ENCODE peak calls at places on chromosomes 13 and 19, in eight cellular contexts. A, J, T, C, Y, O, N and V are unnamed samples.

GRCh38 chr13:76939215-76939614 is 9.1 kb upstream of the ACOD1 start:
- DNase-seq in A (no peak), J (no peak), T (no peak), C (no peak), Y (no peak), O (no peak), N (no peak), V (peak)

GRCh38 chr13:20526664-20527063 is 1.0 kb upstream of the CRYL1 start:
- DNase-seq in A (peak), J (no peak), T (no peak), C (no peak), Y (no peak), O (no peak), N (no peak), V (peak)

GRCh38 chr19:49403404-49404187 is 15.5 kb downstream of the KASH5 start:
- DNase-seq in A (no peak), J (no peak), T (no peak), C (no peak), Y (peak), O (peak), N (no peak), V (peak)

GRCh38 chr19:33699754-33700407 is 78.1 kb downstream of the CHST8 start:
- DNase-seq in A (no peak), J (no peak), T (no peak), C (no peak), Y (no peak), O (no peak), N (no peak), V (no peak)

GRCh38 chr19:4781851-4782250 is 9.7 kb upstream of the FEM1A start:
- DNase-seq in A (no peak), J (no peak), T (no peak), C (no peak), Y (no peak), O (no peak), N (no peak), V (no peak)

GRCh38 chr19:54420383-54421168 is 5.3 kb downstream of the TTYH1 start:
- DNase-seq in A (peak), J (peak), T (no peak), C (peak), Y (no peak), O (peak), N (no peak), V (no peak)

GRCh38 chr19:10551698-10552301 is 8.1 kb downstream of the ATG4D start:
- DNase-seq in A (no peak), J (peak), T (peak), C (no peak), Y (no peak), O (no peak), N (no peak), V (no peak)

GRCh38 chr13:42821437-42821836 is 40.1 kb downstream of the FAM216B start:
- DNase-seq in A (no peak), J (no peak), T (no peak), C (no peak), Y (no peak), O (no peak), N (no peak), V (peak)

GRCh38 chr13:48304132-48304876 is 753 bp downstream of the RB1 start:
- DNase-seq in A (peak), J (peak), T (no peak), C (peak), Y (peak), O (no peak), N (peak), V (peak)
- TF ChIP-seq RAD21 in A (no peak), J (no peak), T (no peak), C (no peak), Y (no peak), O (no peak), N (no peak), V (no peak)

GRCh38 chr19:2553510-2553909 is 77.6 kb downstream of the GADD45B start:
- DNase-seq in A (no peak), J (no peak), T (no peak), C (no peak), Y (no peak), O (no peak), N (no peak), V (no peak)

GRCh38 chr19:2557093-2557440 is 81.1 kb downstream of the GADD45B start:
- DNase-seq in A (no peak), J (no peak), T (no peak), C (no peak), Y (no peak), O (no peak), N (no peak), V (no peak)

GRCh38 chr19:2556221-2557092 is 80.5 kb downstream of the GADD45B start:
- DNase-seq in A (no peak), J (no peak), T (no peak), C (no peak), Y (no peak), O (no peak), N (no peak), V (no peak)

GRCh38 chr19:2554856-2555255 is 78.9 kb downstream of the GADD45B start:
- DNase-seq in A (peak), J (no peak), T (peak), C (no peak), Y (no peak), O (no peak), N (no peak), V (peak)

GRCh38 chr19:2555422-2556220 is 79.7 kb downstream of the GADD45B start:
- DNase-seq in A (peak), J (no peak), T (no peak), C (no peak), Y (no peak), O (no peak), N (no peak), V (no peak)
- TF ChIP-seq RAD21 in A (no peak), J (no peak), T (no peak), C (no peak), Y (no peak), O (no peak), N (no peak), V (no peak)

GRCh38 chr19:46133777-46134231 is 9.3 kb upstream of the IGFL3 start:
- DNase-seq in A (no peak), J (no peak), T (no peak), C (no peak), Y (no peak), O (no peak), N (no peak), V (no peak)
- TF ChIP-seq RAD21 in A (no peak), J (no peak), T (no peak), C (no peak), Y (no peak), O (no peak), N (no peak), V (no peak)

GRCh38 chr13:73025212-73026012 is 33.4 kb upstream of the KLF5 start:
- DNase-seq in A (no peak), J (no peak), T (no peak), C (no peak), Y (no peak), O (no peak), N (no peak), V (peak)
- TF ChIP-seq RAD21 in A (no peak), J (no peak), T (no peak), C (no peak), Y (no peak), O (no peak), N (no peak), V (no peak)

GRCh38 chr13:31167490-31167889 is 5.8 kb upstream of the HSPH1 start:
- DNase-seq in A (peak), J (peak), T (no peak), C (no peak), Y (no peak), O (no peak), N (peak), V (peak)
- TF ChIP-seq RAD21 in A (no peak), J (no peak), T (no peak), C (no peak), Y (no peak), O (no peak), N (no peak), V (no peak)

DNA sequence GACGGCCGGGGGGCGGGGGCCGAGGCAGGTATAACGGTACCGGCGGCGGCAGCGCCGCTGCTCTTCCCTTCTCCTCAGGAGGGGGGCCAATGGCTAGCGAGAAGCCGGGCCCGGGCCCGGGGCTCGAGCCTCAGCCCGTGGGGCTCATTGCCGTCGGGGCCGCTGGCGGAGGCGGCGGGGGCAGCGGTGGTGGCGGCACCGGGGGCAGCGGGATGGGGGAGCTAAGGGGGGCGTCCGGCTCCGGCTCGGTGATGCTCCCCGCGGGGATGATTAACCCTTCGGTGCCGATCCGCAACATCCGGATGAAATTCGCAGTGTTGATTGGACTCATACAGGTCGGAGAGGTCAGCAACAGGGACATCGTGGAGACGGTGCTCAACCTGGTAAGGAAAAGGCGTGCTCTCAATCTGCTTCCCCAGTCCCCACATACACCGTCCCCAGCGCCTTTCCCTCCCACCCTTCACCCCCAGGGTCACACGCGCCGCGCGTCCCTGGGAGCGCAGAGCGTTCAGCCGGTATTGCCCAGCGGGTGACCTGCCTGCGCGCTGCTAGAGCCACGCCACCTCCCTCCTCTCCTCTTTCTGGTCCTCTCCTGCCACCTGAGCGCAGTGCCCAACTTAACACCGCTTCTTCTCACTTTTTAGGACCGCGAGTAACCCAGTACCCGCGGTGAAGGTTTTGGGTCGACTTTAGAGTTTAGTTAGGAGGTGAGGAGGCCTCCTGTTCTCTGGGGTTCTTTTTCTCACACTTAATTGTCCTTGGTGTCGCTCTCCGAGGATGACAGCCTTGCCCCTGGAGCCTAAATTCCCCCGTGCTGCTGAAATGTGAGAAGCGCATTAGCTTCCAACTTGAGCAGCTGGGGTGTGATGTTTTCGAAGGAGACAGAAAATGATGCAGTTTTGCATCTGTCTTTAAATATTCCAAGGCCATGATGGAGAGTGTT is 933 bp downstream of the NBEA start:
- DNase-seq in A (no peak), J (peak), T (no peak), C (no peak), Y (peak), O (no peak), N (no peak), V (no peak)
- TF ChIP-seq RAD21 in A (no peak), J (no peak), T (no peak), C (no peak), Y (peak), O (peak), N (no peak), V (no peak)

GRCh38 chr19:1744822-1745563 is 8.3 kb upstream of the ONECUT3 start:
- DNase-seq in A (no peak), J (no peak), T (no peak), C (no peak), Y (no peak), O (no peak), N (no peak), V (no peak)
- TF ChIP-seq RAD21 in A (no peak), J (no peak), T (no peak), C (no peak), Y (no peak), O (no peak), N (no peak), V (no peak)